ENCODE peak calls at places on chromosome 21, in four cellular contexts. One of them, this sample, is unnamed.

GRCh38 chr21:31665397-31665796 is 5.9 kb downstream of the SOD1 start:
- DNase-seq in WTC11: no peak
- DNase-seq in tibial artery: no peak
- DNase-seq in foreskin keratinocyte: no peak
- DNase-seq in this sample: no peak

GRCh38 chr21:45954271-45954670 is 27.3 kb upstream of the COL6A1 start:
- DNase-seq in WTC11: no peak
- DNase-seq in tibial artery: no peak
- DNase-seq in foreskin keratinocyte: no peak
- DNase-seq in this sample: no peak

GRCh38 chr21:45330075-45330781 is 42.5 kb upstream of the POFUT2 start:
- DNase-seq in WTC11: no peak
- DNase-seq in tibial artery: no peak
- DNase-seq in foreskin keratinocyte: peak
- DNase-seq in this sample: no peak

GRCh38 chr21:14686466-14687276 is 140.6 kb upstream of the SAMSN1 start:
- DNase-seq in WTC11: no peak
- DNase-seq in tibial artery: no peak
- DNase-seq in foreskin keratinocyte: no peak
- DNase-seq in this sample: no peak

GRCh38 chr21:15062566-15062965 is 2.2 kb downstream of the NRIP1 start:
- DNase-seq in WTC11: no peak
- DNase-seq in tibial artery: no peak
- DNase-seq in foreskin keratinocyte: peak
- DNase-seq in this sample: no peak

GRCh38 chr21:35674895-35675470 is 385.3 kb downstream of the SETD4 start:
- DNase-seq in WTC11: no peak
- DNase-seq in tibial artery: no peak
- DNase-seq in foreskin keratinocyte: no peak
- DNase-seq in this sample: no peak

GRCh38 chr21:15437873-15438272 is 291.9 kb upstream of the USP25 start:
- DNase-seq in WTC11: no peak
- DNase-seq in tibial artery: no peak
- DNase-seq in foreskin keratinocyte: peak
- DNase-seq in this sample: no peak

GRCh38 chr21:31316072-31316471 is 28.0 kb downstream of the TIAM1 start:
- DNase-seq in WTC11: no peak
- DNase-seq in tibial artery: no peak
- DNase-seq in foreskin keratinocyte: no peak
- DNase-seq in this sample: no peak

GRCh38 chr21:45537111-45537745 is 5.0 kb downstream of the SLC19A1 start:
- DNase-seq in WTC11: peak
- DNase-seq in tibial artery: peak
- DNase-seq in foreskin keratinocyte: no peak
- DNase-seq in this sample: no peak

GRCh38 chr21:46202592-46203202 is 18.4 kb upstream of the SPATC1L start:
- DNase-seq in WTC11: no peak
- DNase-seq in tibial artery: no peak
- DNase-seq in foreskin keratinocyte: no peak
- DNase-seq in this sample: no peak

GRCh38 chr21:44612029-44612486 is at the start of gene KRTAP10-8:
- DNase-seq in WTC11: no peak
- DNase-seq in tibial artery: no peak
- DNase-seq in foreskin keratinocyte: no peak
- DNase-seq in this sample: no peak

GRCh38 chr21:20618878-20619277 is 379.3 kb upstream of the NCAM2 start:
- DNase-seq in WTC11: no peak
- DNase-seq in tibial artery: no peak
- DNase-seq in foreskin keratinocyte: no peak
- DNase-seq in this sample: no peak

GRCh38 chr21:14850394-14850793 is 214.4 kb downstream of the NRIP1 start:
- DNase-seq in WTC11: no peak
- DNase-seq in tibial artery: no peak
- DNase-seq in foreskin keratinocyte: no peak
- DNase-seq in this sample: no peak

GRCh38 chr21:45536301-45537081 is 5.7 kb downstream of the SLC19A1 start:
- DNase-seq in WTC11: peak
- DNase-seq in tibial artery: no peak
- DNase-seq in foreskin keratinocyte: no peak
- DNase-seq in this sample: no peak

GRCh38 chr21:38910390-38911008 is 104.8 kb downstream of the ETS2 start:
- DNase-seq in WTC11: no peak
- DNase-seq in tibial artery: no peak
- DNase-seq in foreskin keratinocyte: peak
- DNase-seq in this sample: no peak

GRCh38 chr21:36487641-36488307 is 7.9 kb upstream of the CLDN14 start:
- DNase-seq in WTC11: no peak
- DNase-seq in tibial artery: no peak
- DNase-seq in foreskin keratinocyte: peak
- DNase-seq in this sample: no peak

GRCh38 chr21:45833437-45833836 is 148.1 kb upstream of the COL6A1 start:
- DNase-seq in WTC11: no peak
- DNase-seq in tibial artery: no peak
- DNase-seq in foreskin keratinocyte: no peak
- DNase-seq in this sample: no peak

GRCh38 chr21:46560568-46561447 is 44.1 kb downstream of the S100B start:
- DNase-seq in WTC11: no peak
- DNase-seq in tibial artery: no peak
- DNase-seq in foreskin keratinocyte: no peak
- DNase-seq in this sample: no peak

GRCh38 chr21:44870748-44871495 is 2.6 kb downstream of the PTTG1IP start:
- DNase-seq in WTC11: no peak
- DNase-seq in tibial artery: no peak
- DNase-seq in foreskin keratinocyte: no peak
- DNase-seq in this sample: no peak

GRCh38 chr21:44065428-44065827 is 41.8 kb upstream of the PWP2 start:
- DNase-seq in WTC11: no peak
- DNase-seq in tibial artery: no peak
- DNase-seq in foreskin keratinocyte: no peak
- DNase-seq in this sample: no peak

GRCh38 chr21:35427320-35428040 is 378.4 kb upstream of the RUNX1 start:
- DNase-seq in WTC11: no peak
- DNase-seq in tibial artery: peak
- DNase-seq in foreskin keratinocyte: no peak
- DNase-seq in this sample: no peak

GRCh38 chr21:38979271-38980196 is 173.8 kb downstream of the ETS2 start:
- DNase-seq in WTC11: peak
- DNase-seq in tibial artery: no peak
- DNase-seq in foreskin keratinocyte: no peak
- DNase-seq in this sample: no peak

GRCh38 chr21:38159355-38159754 is 97.4 kb upstream of the KCNJ15 start:
- DNase-seq in WTC11: peak
- DNase-seq in tibial artery: peak
- DNase-seq in foreskin keratinocyte: no peak
- DNase-seq in this sample: no peak

GRCh38 chr21:45374826-45375455 is 30.0 kb upstream of the COL18A1 start:
- DNase-seq in WTC11: no peak
- DNase-seq in tibial artery: no peak
- DNase-seq in foreskin keratinocyte: no peak
- DNase-seq in this sample: no peak

GRCh38 chr21:14071902-14072734 is 138.6 kb downstream of the LIPI start:
- DNase-seq in WTC11: no peak
- DNase-seq in tibial artery: no peak
- DNase-seq in foreskin keratinocyte: no peak
- DNase-seq in this sample: no peak

GRCh38 chr21:26107439-26107838 is 63.1 kb downstream of the APP start:
- DNase-seq in WTC11: no peak
- DNase-seq in tibial artery: no peak
- DNase-seq in foreskin keratinocyte: no peak
- DNase-seq in this sample: no peak

GRCh38 chr21:25625036-25625435 is 14.0 kb upstream of the JAM2 start:
- DNase-seq in WTC11: no peak
- DNase-seq in tibial artery: no peak
- DNase-seq in foreskin keratinocyte: no peak
- DNase-seq in this sample: no peak

GRCh38 chr21:38843806-38844479 is 38.2 kb downstream of the ETS2 start:
- DNase-seq in WTC11: no peak
- DNase-seq in tibial artery: no peak
- DNase-seq in foreskin keratinocyte: no peak
- DNase-seq in this sample: no peak

GRCh38 chr21:30718239-30718909 is at the start of gene KRTAP21-3:
- DNase-seq in WTC11: no peak
- DNase-seq in tibial artery: no peak
- DNase-seq in foreskin keratinocyte: peak
- DNase-seq in this sample: no peak

GRCh38 chr21:44779417-44780139 is 22.0 kb downstream of the UBE2G2 start:
- DNase-seq in WTC11: no peak
- DNase-seq in tibial artery: no peak
- DNase-seq in foreskin keratinocyte: no peak
- DNase-seq in this sample: no peak

GRCh38 chr21:45828580-45829565 is 152.7 kb upstream of the COL6A1 start:
- DNase-seq in WTC11: no peak
- DNase-seq in tibial artery: no peak
- DNase-seq in foreskin keratinocyte: no peak
- DNase-seq in this sample: no peak

GRCh38 chr21:44929242-44929798 is 8.6 kb upstream of the ITGB2 start:
- DNase-seq in WTC11: no peak
- DNase-seq in tibial artery: no peak
- DNase-seq in foreskin keratinocyte: no peak
- DNase-seq in this sample: no peak

GRCh38 chr21:36839123-36839522 is 127.3 kb downstream of the HLCS start:
- DNase-seq in WTC11: no peak
- DNase-seq in tibial artery: no peak
- DNase-seq in foreskin keratinocyte: no peak
- DNase-seq in this sample: no peak

GRCh38 chr21:45466330-45467220 is 61.6 kb downstream of the COL18A1 start:
- DNase-seq in WTC11: no peak
- DNase-seq in tibial artery: no peak
- DNase-seq in foreskin keratinocyte: no peak
- DNase-seq in this sample: no peak

DNA sequence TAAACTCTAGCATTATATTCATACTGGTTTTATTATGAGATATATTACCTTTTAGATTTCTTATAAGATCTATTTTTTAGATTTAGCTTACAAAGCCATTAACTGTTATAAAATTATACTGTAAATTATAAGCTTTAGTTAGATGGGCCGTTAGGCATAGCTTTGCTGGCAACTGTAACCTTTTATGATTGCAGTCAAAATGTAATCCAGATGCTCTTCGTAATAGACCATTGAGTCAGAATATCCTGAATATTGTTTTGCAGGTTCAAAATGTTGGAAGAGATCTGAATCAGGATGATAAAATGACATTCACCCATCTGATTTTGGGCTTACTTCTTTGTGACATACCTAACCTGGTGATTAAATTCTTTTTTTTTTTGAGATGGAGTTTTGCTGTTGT is 20.9 kb downstream of the ITSN1 start:
- DNase-seq in WTC11: no peak
- DNase-seq in tibial artery: no peak
- DNase-seq in foreskin keratinocyte: no peak
- DNase-seq in this sample: no peak
- TF ChIP-seq CTCF in WTC11: no peak
- TF ChIP-seq CTCF in tibial artery: no peak
- TF ChIP-seq CTCF in foreskin keratinocyte: no peak
- TF ChIP-seq CTCF in this sample: no peak

DNA sequence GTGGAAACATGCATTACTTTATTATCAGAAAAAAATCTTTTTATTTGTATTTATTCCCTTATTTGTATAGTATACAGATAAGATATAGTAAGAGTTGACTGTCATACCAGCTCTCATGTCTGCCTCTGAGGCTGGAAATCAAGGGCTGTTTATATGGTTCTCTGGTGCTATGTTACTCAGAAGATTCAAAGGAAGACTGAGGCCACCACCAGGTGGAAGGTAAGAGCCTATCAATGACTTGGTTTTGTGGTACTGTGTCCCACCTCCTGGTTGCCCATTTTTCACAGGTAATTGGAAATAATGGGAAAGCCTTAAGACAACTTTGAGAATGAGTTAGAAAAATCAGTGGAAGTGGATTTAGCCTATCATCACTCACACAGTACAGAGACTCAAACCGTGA is 342.1 kb downstream of the DSCAM start:
- DNase-seq in WTC11: no peak
- DNase-seq in tibial artery: no peak
- DNase-seq in foreskin keratinocyte: no peak
- DNase-seq in this sample: no peak
- TF ChIP-seq CTCF in WTC11: no peak
- TF ChIP-seq CTCF in tibial artery: no peak
- TF ChIP-seq CTCF in foreskin keratinocyte: peak
- TF ChIP-seq CTCF in this sample: no peak

DNA sequence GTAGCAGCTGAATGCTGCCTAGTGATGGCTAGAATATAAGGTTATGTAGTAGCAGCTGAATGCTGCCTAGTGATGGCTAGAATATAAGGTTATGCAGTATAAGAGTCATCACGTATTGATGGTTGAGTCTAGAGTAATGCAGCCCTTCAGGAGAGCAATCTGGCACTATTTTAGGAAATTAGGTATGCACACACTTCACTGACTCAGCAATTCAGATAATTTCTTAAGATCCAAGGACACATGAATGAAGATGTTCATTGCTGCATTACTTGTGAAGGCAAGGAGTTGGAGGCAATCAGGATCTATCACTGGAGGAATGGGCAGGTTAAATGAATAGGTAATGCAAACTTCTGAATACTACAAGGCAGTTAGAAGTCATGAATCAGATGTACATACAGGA is 13.6 kb downstream of the LTN1 start:
- DNase-seq in WTC11: no peak
- DNase-seq in tibial artery: no peak
- DNase-seq in foreskin keratinocyte: no peak
- DNase-seq in this sample: no peak
- TF ChIP-seq CTCF in WTC11: no peak
- TF ChIP-seq CTCF in tibial artery: no peak
- TF ChIP-seq CTCF in foreskin keratinocyte: no peak
- TF ChIP-seq CTCF in this sample: no peak

GRCh38 chr21:42688841-42689371 is 35.5 kb downstream of the PDE9A start:
- DNase-seq in WTC11: peak
- DNase-seq in tibial artery: no peak
- DNase-seq in foreskin keratinocyte: no peak
- DNase-seq in this sample: no peak
- TF ChIP-seq CTCF in WTC11: no peak
- TF ChIP-seq CTCF in tibial artery: no peak
- TF ChIP-seq CTCF in foreskin keratinocyte: no peak
- TF ChIP-seq CTCF in this sample: no peak

GRCh38 chr21:42231761-42232160 is 12.8 kb downstream of the ABCG1 start:
- DNase-seq in WTC11: no peak
- DNase-seq in tibial artery: no peak
- DNase-seq in foreskin keratinocyte: no peak
- DNase-seq in this sample: no peak

GRCh38 chr21:42232176-42232825 is 13.4 kb downstream of the ABCG1 start:
- DNase-seq in WTC11: no peak
- DNase-seq in tibial artery: no peak
- DNase-seq in foreskin keratinocyte: no peak
- DNase-seq in this sample: no peak

GRCh38 chr21:42234026-42234425 is 15.1 kb downstream of the ABCG1 start:
- DNase-seq in WTC11: no peak
- DNase-seq in tibial artery: no peak
- DNase-seq in foreskin keratinocyte: no peak
- DNase-seq in this sample: no peak

GRCh38 chr21:42234464-42235241 is 15.7 kb downstream of the ABCG1 start:
- DNase-seq in WTC11: peak
- DNase-seq in tibial artery: peak
- DNase-seq in foreskin keratinocyte: no peak
- DNase-seq in this sample: peak

GRCh38 chr21:42233067-42233981 is 14.4 kb downstream of the ABCG1 start:
- DNase-seq in WTC11: peak
- DNase-seq in tibial artery: peak
- DNase-seq in foreskin keratinocyte: no peak
- DNase-seq in this sample: peak
- TF ChIP-seq CTCF in WTC11: no peak
- TF ChIP-seq CTCF in tibial artery: peak
- TF ChIP-seq CTCF in foreskin keratinocyte: peak
- TF ChIP-seq CTCF in this sample: no peak

This sample was measured in activated B cell treated with CpG ODN at 0.5 μM for 24 hours.